ENCODE peak calls at places on chromosomes 3 and 15, in ten cellular contexts. One of them, this sample, is unnamed.

GRCh38 chr3:167406876-167407492 is 26.9 kb upstream of the ZBBX start:
- DNase-seq in PC-3: peak; percentile 75
- DNase-seq in astrocyte: peak; percentile 67
- DNase-seq in SK-N-SH: peak; percentile 8
- DNase-seq in GM23248: peak; percentile 84
- DNase-seq in GM12878: no peak
- DNase-seq in K562: peak; percentile 11
- DNase-seq in IMR-90: peak; percentile 15
- DNase-seq in GM23338: peak; percentile 87
- DNase-seq in OCI-LY7: peak; percentile 41
- DNase-seq in this sample: peak; percentile 58

GRCh38 chr15:52528465-52529288 is at the start of gene MYO5A:
- DNase-seq in PC-3: peak; percentile 63
- DNase-seq in astrocyte: peak; percentile 40
- DNase-seq in SK-N-SH: peak; percentile 89
- DNase-seq in GM23248: peak; percentile 91
- DNase-seq in GM12878: no peak
- DNase-seq in K562: peak; percentile 72
- DNase-seq in IMR-90: peak; percentile 71
- DNase-seq in GM23338: peak; percentile 87
- DNase-seq in OCI-LY7: peak; percentile 91
- DNase-seq in this sample: peak; percentile 22

GRCh38 chr3:134685881-134686802 is 35.3 kb upstream of the KY start:
- DNase-seq in PC-3: peak; percentile 72
- DNase-seq in astrocyte: peak; percentile 49
- DNase-seq in SK-N-SH: no peak
- DNase-seq in GM23248: peak; percentile 91
- DNase-seq in GM12878: no peak
- DNase-seq in K562: no peak
- DNase-seq in IMR-90: peak; percentile 95
- DNase-seq in GM23338: no peak
- DNase-seq in OCI-LY7: no peak
- DNase-seq in this sample: no peak

GRCh38 chr3:108125550-108126071 is 34.8 kb upstream of the CD47 start:
- DNase-seq in PC-3: no peak
- DNase-seq in astrocyte: no peak
- DNase-seq in SK-N-SH: no peak
- DNase-seq in GM23248: no peak
- DNase-seq in GM12878: peak; percentile 83
- DNase-seq in K562: peak; percentile 77
- DNase-seq in IMR-90: no peak
- DNase-seq in GM23338: no peak
- DNase-seq in OCI-LY7: peak; percentile 96
- DNase-seq in this sample: no peak

GRCh38 chr15:98730860-98731711 is 82.7 kb downstream of the IGF1R start:
- DNase-seq in PC-3: no peak
- DNase-seq in astrocyte: no peak
- DNase-seq in SK-N-SH: no peak
- DNase-seq in GM23248: no peak
- DNase-seq in GM12878: no peak
- DNase-seq in K562: no peak
- DNase-seq in IMR-90: no peak
- DNase-seq in GM23338: no peak
- DNase-seq in OCI-LY7: no peak
- DNase-seq in this sample: no peak

GRCh38 chr15:92391640-92392039 is 2.0 kb upstream of the ST8SIA2 start:
- DNase-seq in PC-3: peak; percentile 31
- DNase-seq in astrocyte: peak; percentile 28
- DNase-seq in SK-N-SH: no peak
- DNase-seq in GM23248: peak; percentile 44
- DNase-seq in GM12878: no peak
- DNase-seq in K562: peak; percentile 36
- DNase-seq in IMR-90: peak; percentile 1
- DNase-seq in GM23338: peak; percentile 76
- DNase-seq in OCI-LY7: peak; percentile 18
- DNase-seq in this sample: peak; percentile 36

GRCh38 chr3:185423178-185423577 is 60.2 kb downstream of the MAP3K13 start:
- DNase-seq in PC-3: peak; percentile 24
- DNase-seq in astrocyte: peak; percentile 26
- DNase-seq in SK-N-SH: no peak
- DNase-seq in GM23248: peak; percentile 47
- DNase-seq in GM12878: no peak
- DNase-seq in K562: peak; percentile 59
- DNase-seq in IMR-90: peak; percentile 35
- DNase-seq in GM23338: no peak
- DNase-seq in OCI-LY7: peak; percentile 10
- DNase-seq in this sample: no peak

GRCh38 chr3:98732239-98733054 is 30.7 kb upstream of the ST3GAL6 start:
- DNase-seq in PC-3: peak; percentile 67
- DNase-seq in astrocyte: peak; percentile 22
- DNase-seq in SK-N-SH: peak; percentile 79
- DNase-seq in GM23248: peak; percentile 54
- DNase-seq in GM12878: no peak
- DNase-seq in K562: no peak
- DNase-seq in IMR-90: no peak
- DNase-seq in GM23338: peak; percentile 78
- DNase-seq in OCI-LY7: no peak
- DNase-seq in this sample: peak; percentile 40

GRCh38 chr15:47812436-47813109 is 95.3 kb downstream of the SEMA6D start:
- DNase-seq in PC-3: peak; percentile 92
- DNase-seq in astrocyte: peak; percentile 52
- DNase-seq in SK-N-SH: no peak
- DNase-seq in GM23248: peak; percentile 6
- DNase-seq in GM12878: peak; percentile 32
- DNase-seq in K562: no peak
- DNase-seq in IMR-90: peak; percentile 2
- DNase-seq in GM23338: no peak
- DNase-seq in OCI-LY7: no peak
- DNase-seq in this sample: no peak

GRCh38 chr3:131561511-131561910 is 58.7 kb upstream of the MRPL3 start:
- DNase-seq in PC-3: no peak
- DNase-seq in astrocyte: peak; percentile 67
- DNase-seq in SK-N-SH: no peak
- DNase-seq in GM23248: peak; percentile 59
- DNase-seq in GM12878: no peak
- DNase-seq in K562: no peak
- DNase-seq in IMR-90: no peak
- DNase-seq in GM23338: peak; percentile 8
- DNase-seq in OCI-LY7: no peak
- DNase-seq in this sample: no peak

GRCh38 chr3:125440559-125440955 is 65.4 kb upstream of the ZNF148 start:
- DNase-seq in PC-3: peak; percentile 27
- DNase-seq in astrocyte: no peak
- DNase-seq in SK-N-SH: no peak
- DNase-seq in GM23248: no peak
- DNase-seq in GM12878: no peak
- DNase-seq in K562: peak; percentile 45
- DNase-seq in IMR-90: no peak
- DNase-seq in GM23338: no peak
- DNase-seq in OCI-LY7: no peak
- DNase-seq in this sample: no peak

GRCh38 chr3:128875556-128876120 is 3.8 kb upstream of the ACAD9 start:
- DNase-seq in PC-3: peak; percentile 3
- DNase-seq in astrocyte: no peak
- DNase-seq in SK-N-SH: peak; percentile 58
- DNase-seq in GM23248: peak; percentile 43
- DNase-seq in GM12878: no peak
- DNase-seq in K562: peak; percentile 66
- DNase-seq in IMR-90: no peak
- DNase-seq in GM23338: peak; percentile 86
- DNase-seq in OCI-LY7: peak; percentile 54
- DNase-seq in this sample: no peak

GRCh38 chr15:99441871-99442267 is 123.9 kb upstream of the MEF2A start:
- DNase-seq in PC-3: no peak
- DNase-seq in astrocyte: no peak
- DNase-seq in SK-N-SH: peak; percentile 19
- DNase-seq in GM23248: no peak
- DNase-seq in GM12878: no peak
- DNase-seq in K562: no peak
- DNase-seq in IMR-90: no peak
- DNase-seq in GM23338: no peak
- DNase-seq in OCI-LY7: no peak
- DNase-seq in this sample: no peak

GRCh38 chr3:112894258-112894657 is 47.6 kb upstream of the CD200R1L start:
- DNase-seq in PC-3: peak; percentile 18
- DNase-seq in astrocyte: peak; percentile 74
- DNase-seq in SK-N-SH: no peak
- DNase-seq in GM23248: peak; percentile 36
- DNase-seq in GM12878: no peak
- DNase-seq in K562: peak; percentile 69
- DNase-seq in IMR-90: peak; percentile 63
- DNase-seq in GM23338: peak; percentile 82
- DNase-seq in OCI-LY7: no peak
- DNase-seq in this sample: peak; percentile 0

DNA sequence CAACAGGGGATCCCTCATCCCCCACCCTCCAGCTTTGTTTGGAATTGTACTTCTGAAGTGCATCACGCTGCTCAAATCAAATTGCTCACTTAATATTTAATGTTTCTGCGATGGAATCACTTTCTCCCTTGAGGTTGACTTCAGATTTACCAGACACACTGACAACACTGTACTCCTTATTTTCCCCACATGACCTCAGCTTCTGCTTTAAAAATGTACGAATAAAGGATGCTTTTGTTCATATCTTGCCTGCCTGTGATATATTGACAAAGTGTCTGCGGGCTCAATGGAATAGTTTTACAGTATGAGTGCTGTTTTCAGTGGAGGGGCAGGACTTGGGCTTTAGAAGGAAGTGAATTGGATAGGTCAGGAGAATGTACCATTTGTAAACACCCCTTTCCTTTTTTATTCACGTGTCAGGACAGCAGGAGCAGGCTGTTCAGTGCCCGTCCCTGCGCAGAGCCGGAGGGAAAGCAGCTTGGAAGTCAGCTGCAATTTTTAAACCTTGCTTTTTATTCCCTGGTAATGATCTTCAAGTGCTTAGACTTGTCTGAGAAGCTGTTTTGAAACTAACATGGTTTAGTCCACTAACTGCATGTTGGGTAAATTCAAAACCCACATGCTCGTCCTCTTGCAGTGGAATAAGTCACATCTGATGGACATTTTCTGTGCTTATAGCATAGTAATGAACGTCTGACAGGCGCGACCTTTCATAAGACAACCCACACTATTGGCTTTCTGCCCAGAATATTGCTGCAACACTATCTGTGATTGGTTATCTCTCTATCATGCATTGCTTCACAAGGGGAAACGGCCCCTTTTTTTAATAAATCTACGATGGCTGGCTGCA is 29.9 kb downstream of the MBNL1 start:
- DNase-seq in PC-3: peak; percentile 73
- DNase-seq in astrocyte: peak; percentile 95
- DNase-seq in SK-N-SH: peak; percentile 60
- DNase-seq in GM23248: peak; percentile 92
- DNase-seq in GM12878: peak; percentile 74
- DNase-seq in K562: peak; percentile 83
- DNase-seq in IMR-90: peak; percentile 99
- DNase-seq in GM23338: no peak
- DNase-seq in OCI-LY7: peak; percentile 72
- DNase-seq in this sample: no peak
- H2AFZ ChIP-seq in PC-3: peak overlapping the region; percentile 24
- H2AFZ ChIP-seq in astrocyte: no peak overlapping the region
- H2AFZ ChIP-seq in SK-N-SH: no peak overlapping the region
- H2AFZ ChIP-seq in GM23248: peak overlapping the region; percentile 37
- H2AFZ ChIP-seq in GM12878: no peak overlapping the region
- H2AFZ ChIP-seq in K562: no peak overlapping the region
- H2AFZ ChIP-seq in IMR-90: no peak overlapping the region
- H2AFZ ChIP-seq in GM23338: no peak overlapping the region
- H2AFZ ChIP-seq in OCI-LY7: no peak overlapping the region
- H2AFZ ChIP-seq in this sample: no peak overlapping the region

GRCh38 chr3:188126271-188126670 is 27.7 kb upstream of the LPP start:
- DNase-seq in PC-3: no peak
- DNase-seq in astrocyte: peak; percentile 84
- DNase-seq in SK-N-SH: no peak
- DNase-seq in GM23248: peak; percentile 57
- DNase-seq in GM12878: no peak
- DNase-seq in K562: no peak
- DNase-seq in IMR-90: peak; percentile 80
- DNase-seq in GM23338: no peak
- DNase-seq in OCI-LY7: no peak
- DNase-seq in this sample: no peak
- H2AFZ ChIP-seq in PC-3: no peak overlapping the region
- H2AFZ ChIP-seq in astrocyte: no peak overlapping the region
- H2AFZ ChIP-seq in SK-N-SH: no peak overlapping the region
- H2AFZ ChIP-seq in GM23248: no peak overlapping the region
- H2AFZ ChIP-seq in GM12878: no peak overlapping the region
- H2AFZ ChIP-seq in K562: no peak overlapping the region
- H2AFZ ChIP-seq in IMR-90: no peak overlapping the region
- H2AFZ ChIP-seq in GM23338: peak overlapping the region; percentile 59
- H2AFZ ChIP-seq in OCI-LY7: no peak overlapping the region
- H2AFZ ChIP-seq in this sample: no peak overlapping the region

GRCh38 chr15:73907018-73907394 is 19.3 kb upstream of the LOXL1 start:
- DNase-seq in PC-3: no peak
- DNase-seq in astrocyte: no peak
- DNase-seq in SK-N-SH: no peak
- DNase-seq in GM23248: no peak
- DNase-seq in GM12878: no peak
- DNase-seq in K562: no peak
- DNase-seq in IMR-90: no peak
- DNase-seq in GM23338: no peak
- DNase-seq in OCI-LY7: no peak
- DNase-seq in this sample: no peak
- H2AFZ ChIP-seq in PC-3: no peak overlapping the region
- H2AFZ ChIP-seq in astrocyte: no peak overlapping the region
- H2AFZ ChIP-seq in SK-N-SH: no peak overlapping the region
- H2AFZ ChIP-seq in GM23248: no peak overlapping the region
- H2AFZ ChIP-seq in GM12878: no peak overlapping the region
- H2AFZ ChIP-seq in K562: no peak overlapping the region
- H2AFZ ChIP-seq in IMR-90: no peak overlapping the region
- H2AFZ ChIP-seq in GM23338: no peak overlapping the region
- H2AFZ ChIP-seq in OCI-LY7: no peak overlapping the region
- H2AFZ ChIP-seq in this sample: no peak overlapping the region

GRCh38 chr15:71807125-71807629 is 3.2 kb upstream of the NR2E3 start:
- DNase-seq in PC-3: no peak
- DNase-seq in astrocyte: peak; percentile 26
- DNase-seq in SK-N-SH: peak; percentile 29
- DNase-seq in GM23248: no peak
- DNase-seq in GM12878: no peak
- DNase-seq in K562: no peak
- DNase-seq in IMR-90: no peak
- DNase-seq in GM23338: peak; percentile 78
- DNase-seq in OCI-LY7: no peak
- DNase-seq in this sample: no peak

GRCh38 chr15:71808311-71809020 is 1.9 kb upstream of the NR2E3 start:
- DNase-seq in PC-3: no peak
- DNase-seq in astrocyte: no peak
- DNase-seq in SK-N-SH: no peak
- DNase-seq in GM23248: no peak
- DNase-seq in GM12878: no peak
- DNase-seq in K562: no peak
- DNase-seq in IMR-90: no peak
- DNase-seq in GM23338: no peak
- DNase-seq in OCI-LY7: no peak
- DNase-seq in this sample: no peak

GRCh38 chr15:71807691-71808091 is 2.7 kb upstream of the NR2E3 start:
- DNase-seq in PC-3: no peak
- DNase-seq in astrocyte: no peak
- DNase-seq in SK-N-SH: peak; percentile 26
- DNase-seq in GM23248: peak; percentile 47
- DNase-seq in GM12878: no peak
- DNase-seq in K562: no peak
- DNase-seq in IMR-90: peak; percentile 33
- DNase-seq in GM23338: peak; percentile 67
- DNase-seq in OCI-LY7: no peak
- DNase-seq in this sample: no peak

GRCh38 chr15:71804695-71805470 is 5.5 kb upstream of the NR2E3 start:
- DNase-seq in PC-3: no peak
- DNase-seq in astrocyte: no peak
- DNase-seq in SK-N-SH: peak; percentile 22
- DNase-seq in GM23248: no peak
- DNase-seq in GM12878: no peak
- DNase-seq in K562: no peak
- DNase-seq in IMR-90: no peak
- DNase-seq in GM23338: no peak
- DNase-seq in OCI-LY7: peak; percentile 6
- DNase-seq in this sample: no peak

GRCh38 chr15:71806452-71806931 is 3.9 kb upstream of the NR2E3 start:
- DNase-seq in PC-3: peak; percentile 48
- DNase-seq in astrocyte: peak; percentile 45
- DNase-seq in SK-N-SH: peak; percentile 73
- DNase-seq in GM23248: peak; percentile 60
- DNase-seq in GM12878: no peak
- DNase-seq in K562: peak; percentile 21
- DNase-seq in IMR-90: peak; percentile 69
- DNase-seq in GM23338: peak; percentile 37
- DNase-seq in OCI-LY7: no peak
- DNase-seq in this sample: no peak
- H2AFZ ChIP-seq in PC-3: no peak overlapping the region
- H2AFZ ChIP-seq in astrocyte: no peak overlapping the region
- H2AFZ ChIP-seq in SK-N-SH: no peak overlapping the region
- H2AFZ ChIP-seq in GM23248: no peak overlapping the region
- H2AFZ ChIP-seq in GM12878: no peak overlapping the region
- H2AFZ ChIP-seq in K562: no peak overlapping the region
- H2AFZ ChIP-seq in IMR-90: peak overlapping the region; percentile 0
- H2AFZ ChIP-seq in GM23338: peak overlapping the region; percentile 90
- H2AFZ ChIP-seq in OCI-LY7: no peak overlapping the region
- H2AFZ ChIP-seq in this sample: no peak overlapping the region